ENCODE peak calls at places on chromosome 19, in five cellular contexts. K is foreskin fibroblast, W is cardiac muscle cell, Y is nephron progenitor cell, H is WTC11. U is an unnamed sample.

GRCh38 chr19:16018106-16018755 is 58.1 kb upstream of the TPM4 start:
- DNase-seq in Y (no peak), H (no peak), W (no peak), K (no peak), U (no peak)

GRCh38 chr19:13159713-13160112 is 9.5 kb downstream of the IER2 start:
- DNase-seq in W (no peak), K (no peak), Y (no peak), H (no peak), U (no peak)

GRCh38 chr19:19540707-19541515 is 2.8 kb downstream of the CILP2 start:
- DNase-seq in K (peak), Y (peak), H (peak), W (peak), U (no peak)

GRCh38 chr19:13835791-13836723 is 40.8 kb downstream of the ZSWIM4 start:
- DNase-seq in H (no peak), K (no peak), Y (no peak), W (no peak), U (no peak)

GRCh38 chr19:56167064-56167578 is 8.7 kb upstream of the GALP start:
- DNase-seq in K (no peak), Y (peak), W (peak), H (no peak), U (no peak)

GRCh38 chr19:54299515-54299914 is 13.5 kb downstream of the LILRA5 start:
- DNase-seq in H (no peak), K (no peak), Y (no peak), W (no peak), U (no peak)

GRCh38 chr19:18660051-18660910 is 23.2 kb upstream of the CRTC1 start:
- DNase-seq in Y (no peak), W (no peak), H (no peak), K (peak), U (no peak)

GRCh38 chr19:4671182-4671851 is 1.2 kb upstream of the MYDGF start:
- DNase-seq in K (no peak), W (no peak), H (no peak), Y (no peak), U (no peak)

GRCh38 chr19:47608908-47609879 is at the start of gene BICRA:
- DNase-seq in W (peak), H (peak), K (peak), Y (peak), U (peak)

GRCh38 chr19:38596057-38596981 is 21.4 kb downstream of the MAP4K1 start:
- DNase-seq in K (no peak), H (peak), Y (peak), W (peak), U (peak)

GRCh38 chr19:15282311-15282705 is 50.0 kb downstream of the BRD4 start:
- DNase-seq in K (no peak), H (no peak), W (no peak), Y (no peak), U (no peak)

GRCh38 chr19:18895038-18895827 is 725 bp downstream of the CERS1 start:
- DNase-seq in W (peak), Y (peak), K (peak), H (peak), U (peak)

GRCh38 chr19:4534836-4535658 is at the start of gene PLIN5:
- DNase-seq in W (peak), K (no peak), Y (peak), H (peak), U (peak)

GRCh38 chr19:48991823-48992570 is 1.1 kb downstream of the GYS1 start:
- DNase-seq in K (peak), H (no peak), W (peak), Y (no peak), U (no peak)

GRCh38 chr19:18428837-18429674 is 8.9 kb downstream of the ISYNA1 start:
- DNase-seq in K (peak), W (peak), Y (peak), H (peak), U (peak)

GRCh38 chr19:55441319-55441691 is 1.8 kb downstream of the SHISA7 start:
- DNase-seq in Y (no peak), H (no peak), K (no peak), W (no peak), U (no peak)

GRCh38 chr19:10742494-10742893 is 24.6 kb downstream of the DNM2 start:
- DNase-seq in Y (no peak), H (no peak), K (no peak), W (no peak), U (no peak)

GRCh38 chr19:18386543-18387251 is 739 bp downstream of the GDF15 start:
- DNase-seq in K (no peak), Y (no peak), W (no peak), H (no peak), U (no peak)

GRCh38 chr19:38691938-38692457 is 44.5 kb downstream of the ACTN4 start:
- DNase-seq in H (no peak), Y (no peak), W (no peak), K (peak), U (no peak)

GRCh38 chr19:15115080-15115479 is 7.9 kb downstream of the SYDE1 start:
- DNase-seq in K (peak), Y (no peak), H (no peak), W (no peak), U (no peak)

GRCh38 chr19:36086326-36086725 is 24.6 kb upstream of the OVOL3 start:
- DNase-seq in K (no peak), W (no peak), Y (no peak), H (no peak), U (no peak)

GRCh38 chr19:18933297-18933696 is 7.7 kb downstream of the HOMER3 start:
- DNase-seq in Y (no peak), W (no peak), H (no peak), K (no peak), U (no peak)

GRCh38 chr19:38196948-38197656 is 26.9 kb downstream of the DPF1 start:
- DNase-seq in W (no peak), H (no peak), Y (no peak), K (no peak), U (no peak)

GRCh38 chr19:4058696-4059492 is 7.8 kb downstream of the ZBTB7A start:
- DNase-seq in W (no peak), H (no peak), K (no peak), Y (no peak), U (no peak)

GRCh38 chr19:38070573-38070972 is 153.4 kb downstream of the DPF1 start:
- DNase-seq in Y (no peak), K (peak), W (no peak), H (no peak), U (no peak)

GRCh38 chr19:37763488-37763887 is 15.9 kb downstream of the ZNF573 start:
- DNase-seq in Y (no peak), H (no peak), W (no peak), K (no peak), U (no peak)

GRCh38 chr19:13091400-13092161 is 11.1 kb downstream of the LYL1 start:
- DNase-seq in K (peak), W (no peak), Y (no peak), H (peak), U (no peak)

GRCh38 chr19:18440936-18441803 is 3.2 kb upstream of the ISYNA1 start:
- DNase-seq in Y (no peak), W (no peak), K (no peak), H (no peak), U (no peak)

GRCh38 chr19:55492362-55492944 is 4.2 kb downstream of the SSC5D start:
- DNase-seq in Y (no peak), K (no peak), W (no peak), H (no peak), U (no peak)

GRCh38 chr19:52665047-52665446 is 26.9 kb upstream of the ZNF83 start:
- DNase-seq in W (no peak), Y (no peak), K (no peak), H (no peak), U (no peak)

GRCh38 chr19:14770136-14770535 is 8.2 kb downstream of the ADGRE2 start:
- DNase-seq in Y (no peak), K (no peak), H (no peak), W (no peak), U (no peak)

GRCh38 chr19:3284759-3285646 is 60.5 kb downstream of the CELF5 start:
- DNase-seq in W (peak), H (peak), Y (peak), K (peak), U (peak)

GRCh38 chr19:38656171-38656981 is 8.9 kb downstream of the ACTN4 start:
- DNase-seq in Y (no peak), W (no peak), K (peak), H (no peak), U (no peak)

DNA sequence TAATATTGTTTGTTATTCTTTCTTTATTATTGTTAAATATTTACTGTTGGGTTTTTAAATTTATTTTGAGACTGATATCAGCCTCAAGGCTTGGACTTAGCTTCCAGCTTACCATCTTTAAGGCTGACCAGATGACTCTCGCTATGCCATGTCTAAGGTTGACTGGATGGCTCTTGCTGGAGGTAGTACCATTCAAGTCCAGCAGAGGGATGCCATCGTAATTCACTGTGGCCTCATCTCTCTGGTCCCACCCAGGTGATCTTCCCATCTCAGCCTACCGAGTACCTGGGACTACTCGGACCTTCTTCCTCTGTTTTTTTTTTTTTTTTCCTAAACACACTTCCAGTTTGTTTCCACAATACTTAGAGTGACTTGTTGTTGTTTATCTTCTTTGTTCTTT is 41.7 kb upstream of the ZNF91 start:
- DNase-seq in Y (no peak), K (no peak), W (no peak), H (peak), U (no peak)
- TF ChIP-seq CTCF in Y (no peak), K (peak), W (no peak), H (peak), U (peak)

GRCh38 chr19:7897289-7897688 is 6.4 kb upstream of the MAP2K7 start:
- DNase-seq in W (no peak), Y (no peak), H (no peak), K (no peak), U (no peak)

GRCh38 chr19:7899751-7900352 is 3.8 kb upstream of the MAP2K7 start:
- DNase-seq in H (no peak), Y (no peak), W (no peak), K (no peak), U (no peak)

GRCh38 chr19:7900401-7900870 is 3.2 kb upstream of the MAP2K7 start:
- DNase-seq in Y (no peak), K (no peak), W (no peak), H (no peak), U (no peak)

GRCh38 chr19:7900931-7901330 is 2.7 kb upstream of the MAP2K7 start:
- DNase-seq in K (no peak), W (no peak), Y (no peak), H (no peak), U (no peak)

GRCh38 chr19:7898967-7899366 is 4.7 kb upstream of the MAP2K7 start:
- DNase-seq in W (no peak), H (no peak), K (no peak), Y (no peak), U (no peak)
- TF ChIP-seq CTCF in W (no peak), H (no peak), K (no peak), Y (no peak), U (no peak)

GRCh38 chr19:1364070-1364719 is 19.5 kb upstream of the NDUFS7 start:
- DNase-seq in H (no peak), Y (no peak), W (no peak), K (no peak), U (no peak)
- TF ChIP-seq CTCF in H (no peak), Y (peak), W (no peak), K (no peak), U (peak)

DNA sequence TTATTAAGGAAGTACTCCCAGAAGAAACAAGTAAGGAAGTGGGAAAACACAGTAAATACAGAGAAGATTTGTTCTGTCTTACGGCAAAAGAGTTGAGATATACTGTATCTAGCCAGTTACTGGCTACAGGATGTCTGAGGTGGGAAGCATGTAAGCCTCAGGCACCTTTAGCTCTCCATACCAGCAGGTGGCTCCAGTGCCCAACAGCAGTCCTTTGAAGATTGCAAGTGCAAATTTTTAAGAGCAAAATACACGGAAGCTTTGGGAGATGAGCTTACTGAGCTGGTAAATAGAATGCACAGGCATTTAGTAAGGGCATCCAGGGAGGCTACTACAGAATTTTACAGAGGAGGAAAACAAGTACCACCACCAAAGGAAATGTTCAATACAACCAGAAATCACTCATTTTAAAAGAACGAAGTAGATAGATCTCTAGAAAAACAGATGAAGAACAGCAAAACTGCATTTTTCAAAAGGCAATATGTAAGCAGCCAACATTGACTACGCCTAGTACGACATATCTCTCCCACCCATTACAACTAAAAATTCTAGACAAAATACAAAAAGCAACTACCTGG is 57.9 kb upstream of the VSTM2B start:
- DNase-seq in Y (peak), W (peak), H (peak), K (no peak), U (no peak)
- TF ChIP-seq CTCF in Y (peak), W (peak), H (peak), K (peak), U (peak)

GRCh38 chr19:33795370-33796163 is 1.1 kb upstream of the KCTD15 start:
- DNase-seq in H (peak), K (peak), Y (peak), W (peak), U (peak)
- TF ChIP-seq CTCF in H (peak), K (peak), Y (peak), W (peak), U (peak)

U was measured in neural crest cell.